ENCODE peak calls at places on chromosomes 12 and 14, in four cellular contexts. L is cardiac muscle cell, T is psoas muscle, W is endodermal cell. H is an unnamed sample. For H3K4me1, the result is how much of the 10 kb centered on the place peaks cover.

GRCh38 chr14:23044840-23045239 is 2.8 kb downstream of the PSMB11 start:
- DNase-seq in L (no peak), W (no peak), T (no peak), H (no peak)

GRCh38 chr12:3251067-3251466 is 173.9 kb downstream of the TSPAN9 start:
- DNase-seq in L (no peak), T (peak), W (no peak), H (no peak)

GRCh38 chr14:51335521-51335920 is 95.5 kb downstream of the TMX1 start:
- DNase-seq in L (no peak), W (no peak), T (peak), H (no peak)

GRCh38 chr14:90444077-90444696 is 47.4 kb downstream of the CALM1 start:
- DNase-seq in W (no peak), L (no peak), T (peak), H (no peak)

GRCh38 chr12:6630696-6631095 is 5.1 kb downstream of the LPAR5 start:
- DNase-seq in W (peak), T (no peak), L (no peak), H (no peak)

GRCh38 chr14:106841701-106842100 is 1315.3 kb downstream of the TMEM121 start:
- DNase-seq in W (no peak), T (no peak), L (no peak), H (no peak)

GRCh38 chr12:104673294-104674062 is 216.7 kb downstream of the CHST11 start:
- DNase-seq in W (peak), T (no peak), L (peak), H (no peak)

GRCh38 chr12:15669256-15669948 is 119.8 kb downstream of the EPS8 start:
- DNase-seq in L (no peak), W (no peak), T (no peak), H (no peak)

GRCh38 chr12:57726884-57727757 is 11.4 kb downstream of the AGAP2 start:
- DNase-seq in W (peak), T (peak), L (peak), H (no peak)

GRCh38 chr12:96274331-96274730 is 80.2 kb downstream of the ELK3 start:
- DNase-seq in W (no peak), L (no peak), T (no peak), H (no peak)

GRCh38 chr14:32693114-32693513 is 245.6 kb upstream of the NPAS3 start:
- DNase-seq in T (no peak), W (no peak), L (no peak), H (no peak)

GRCh38 chr12:79659961-79660431 is 30.8 kb downstream of the PAWR start:
- DNase-seq in W (no peak), L (peak), T (no peak), H (no peak)

GRCh38 chr14:69675877-69676416 is 64.6 kb downstream of the SUSD6 start:
- DNase-seq in L (no peak), W (no peak), T (no peak), H (no peak)

GRCh38 chr12:89971880-89972279 is 263.2 kb upstream of the ATP2B1 start:
- DNase-seq in W (no peak), L (no peak), T (no peak), H (no peak)

GRCh38 chr12:1912580-1913376 is 5.7 kb downstream of the CACNA2D4 start:
- DNase-seq in W (peak), L (no peak), T (no peak), H (no peak)

GRCh38 chr12:109772622-109773321 is 59.1 kb downstream of the FAM222A start:
- DNase-seq in L (no peak), W (peak), T (no peak), H (no peak)

GRCh38 chr12:115895247-115895646 is 382.2 kb downstream of the MED13L start:
- DNase-seq in T (no peak), L (no peak), W (peak), H (no peak)

GRCh38 chr12:57889541-57889989 is 43.0 kb upstream of the CTDSP2 start:
- DNase-seq in L (no peak), W (peak), T (peak), H (no peak)

GRCh38 chr12:2922329-2922728 is 31.6 kb downstream of the TULP3 start:
- DNase-seq in L (no peak), W (no peak), T (no peak), H (no peak)

GRCh38 chr12:113852695-113853490 is 113.2 kb downstream of the RBM19 start:
- DNase-seq in L (no peak), W (no peak), T (no peak), H (no peak)
- H3K4me1 ChIP-seq in L (under half), W (under half), T (under half), H (under half)

DNA sequence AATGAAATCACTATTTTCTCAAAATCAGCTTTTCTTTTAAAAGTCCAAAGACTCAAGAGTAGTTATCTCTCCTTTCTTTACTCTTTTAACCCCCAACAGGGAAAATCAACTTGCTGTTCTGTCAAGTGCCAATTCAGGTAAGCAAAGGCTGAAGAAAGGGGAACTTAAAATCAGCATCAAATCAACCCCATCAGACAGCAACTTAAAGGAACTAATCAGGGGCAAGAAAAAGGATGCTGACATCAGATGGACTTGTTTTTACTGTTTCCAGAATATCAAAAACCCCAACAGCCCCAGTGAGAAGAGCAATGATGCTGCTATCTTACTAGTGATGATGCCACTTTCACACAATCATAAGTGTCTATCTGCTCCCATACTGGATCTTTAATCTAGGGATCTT is 3.4 kb downstream of the BAZ2A start:
- DNase-seq in W (no peak), T (no peak), L (no peak), H (no peak)
- H3K4me1 ChIP-seq in W (under half), T (under half), L (half or more), H (half or more)

DNA sequence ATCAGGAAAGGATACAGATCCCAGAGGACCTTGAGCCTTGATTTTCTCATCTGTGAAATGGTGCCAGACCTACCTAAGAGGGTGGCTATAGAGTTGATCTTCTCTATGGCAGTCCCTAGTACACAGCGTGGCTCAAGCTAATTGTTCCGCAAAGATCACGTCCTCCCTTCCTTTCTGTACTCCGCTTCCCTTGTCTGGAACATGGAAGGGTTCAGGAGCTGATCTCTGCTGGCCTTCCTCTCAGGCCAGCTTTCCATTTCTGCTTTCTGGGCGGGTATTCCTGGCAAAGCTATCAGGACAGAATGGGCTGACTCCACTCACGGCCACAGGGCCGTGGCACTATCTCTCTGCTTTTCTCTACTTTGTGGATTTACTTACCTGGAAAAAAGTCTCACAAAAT is 6.5 kb downstream of the CAMKK2 start:
- DNase-seq in L (no peak), W (no peak), T (no peak), H (no peak)
- H3K4me1 ChIP-seq in L (under half), W (under half), T (under half), H (under half)

GRCh38 chr12:51318846-51319570 is 5.0 kb downstream of the BIN2 start:
- DNase-seq in L (no peak), W (no peak), T (no peak), H (peak)

GRCh38 chr12:51322452-51322851 is 1.5 kb downstream of the BIN2 start:
- DNase-seq in T (no peak), L (no peak), W (no peak), H (no peak)

GRCh38 chr12:51320311-51320694 is 3.7 kb downstream of the BIN2 start:
- DNase-seq in L (no peak), W (peak), T (no peak), H (no peak)

GRCh38 chr12:51321882-51322281 is 2.1 kb downstream of the BIN2 start:
- DNase-seq in T (no peak), W (no peak), L (no peak), H (no peak)

DNA sequence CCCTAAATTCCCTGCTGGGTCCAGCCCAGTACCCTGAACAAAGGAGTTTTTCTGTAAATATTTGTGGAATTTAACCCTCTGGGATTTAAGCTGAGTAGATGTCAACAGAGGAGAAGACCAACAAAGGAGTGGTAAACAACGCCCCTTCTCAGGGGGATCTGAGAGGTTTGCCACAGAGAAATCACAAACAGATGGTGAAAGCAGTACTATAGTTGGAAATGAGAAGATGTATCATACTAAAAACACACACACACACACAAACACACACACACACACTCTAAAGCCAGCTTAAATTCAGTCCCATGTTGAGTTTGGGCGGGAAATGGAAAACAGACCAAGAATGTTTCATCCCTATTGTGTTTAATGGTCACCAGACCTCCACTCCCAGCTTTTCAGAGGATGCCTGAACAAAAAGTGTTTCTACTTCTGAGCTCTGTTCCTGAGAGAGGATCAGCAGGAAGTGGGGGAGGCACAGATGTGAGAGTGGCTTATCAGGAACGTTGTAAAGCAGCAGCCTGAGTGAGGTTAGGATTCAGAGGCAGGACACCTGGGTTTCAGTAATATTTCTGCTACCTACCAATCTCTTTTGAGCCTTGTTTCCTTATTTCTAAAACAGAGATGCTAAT is 3.2 kb downstream of the BIN2 start:
- DNase-seq in T (no peak), W (peak), L (peak), H (peak)
- H3K4me1 ChIP-seq in T (under half), W (under half), L (under half), H (half or more)

GRCh38 chr12:118315821-118316220 is 56.9 kb downstream of the TAOK3 start:
- DNase-seq in L (no peak), T (no peak), W (no peak), H (no peak)

GRCh38 chr12:118311666-118312065 is 61.0 kb downstream of the TAOK3 start:
- DNase-seq in T (no peak), W (no peak), L (no peak), H (no peak)

GRCh38 chr12:118310320-118310719 is 62.4 kb downstream of the TAOK3 start:
- DNase-seq in W (no peak), L (no peak), T (no peak), H (no peak)

GRCh38 chr12:118317729-118318128 is 55.0 kb downstream of the TAOK3 start:
- DNase-seq in L (no peak), W (no peak), T (no peak), H (no peak)

DNA sequence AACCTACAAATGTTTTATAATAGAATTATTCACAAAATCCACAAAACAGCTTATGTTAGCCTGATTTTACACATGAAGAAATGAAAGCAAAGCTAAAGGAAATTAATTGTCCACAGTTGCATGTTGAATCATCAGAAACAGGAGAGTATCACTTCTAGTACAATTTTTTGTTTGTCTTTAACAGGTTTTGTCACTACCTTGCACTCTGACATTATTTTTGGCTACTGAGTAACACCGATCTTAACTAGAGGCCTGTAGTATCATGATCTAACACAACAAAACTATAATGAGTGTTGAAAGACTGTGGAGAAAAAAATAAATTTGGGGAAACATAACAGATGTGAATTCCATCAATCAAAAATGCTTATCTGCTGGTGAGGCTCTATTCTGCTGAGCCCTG is 60.1 kb downstream of the TAOK3 start:
- DNase-seq in T (no peak), L (no peak), W (no peak), H (no peak)
- H3K4me1 ChIP-seq in T (under half), L (under half), W (under half), H (under half)

GRCh38 chr14:61369097-61369496 is 47.7 kb downstream of the PRKCH start:
- DNase-seq in W (no peak), T (no peak), L (no peak), H (no peak)
- H3K4me1 ChIP-seq in W (under half), T (under half), L (under half), H (half or more)

DNA sequence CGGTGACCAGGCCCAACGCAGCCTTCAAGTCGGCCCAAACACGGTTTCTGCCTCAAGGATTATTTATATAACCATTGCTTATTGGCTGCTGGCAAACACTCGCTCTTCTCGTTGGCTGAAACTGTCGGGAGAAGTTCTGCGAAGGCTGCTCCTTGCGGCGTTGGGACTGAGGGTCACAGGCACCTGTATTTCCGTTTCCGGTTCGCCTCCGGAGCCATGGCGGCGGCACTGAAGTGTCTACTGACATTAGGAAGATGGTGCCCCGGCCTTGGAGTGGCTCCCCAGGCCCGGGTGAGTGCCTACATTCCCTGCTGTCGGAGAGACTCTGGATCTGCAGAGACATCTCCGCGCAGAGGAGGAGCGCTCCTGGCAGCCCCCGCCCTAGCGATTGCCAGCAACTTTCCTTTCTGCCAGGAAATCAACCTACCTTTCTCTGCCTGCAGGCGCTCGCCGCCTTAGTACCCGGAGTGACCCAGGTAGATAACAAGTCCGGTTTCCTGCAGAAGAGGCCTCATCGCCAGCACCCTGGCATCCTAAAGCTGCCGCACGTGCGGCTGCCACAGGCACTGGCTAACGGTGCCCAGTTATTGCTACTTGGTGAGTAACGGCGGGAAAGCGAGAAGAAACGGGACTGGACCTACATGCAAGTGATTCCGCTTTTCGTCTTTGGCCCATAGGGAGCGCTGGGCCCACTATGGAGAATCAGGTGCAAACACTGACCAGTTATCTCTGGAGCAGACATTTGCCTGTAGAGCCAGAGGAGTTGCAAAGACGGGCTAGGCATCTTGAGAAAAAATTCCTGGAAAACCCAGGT is at the start of gene METTL17:
- DNase-seq in L (peak), W (peak), T (peak), H (peak)
- H3K4me1 ChIP-seq in L (under half), W (under half), T (under half), H (under half)

H was measured in CD4-positive, CD25-positive, alpha-beta regulatory T cell.